ENCODE peak calls at places on chromosomes 6 and 20, in seven cellular contexts. Z is A549, M is H54, D is gastrocnemius medialis, S is heart left ventricle, O is prostate gland, B is stomach. R is an unnamed sample.

GRCh38 chr6:168354338-168354737 is 34.8 kb upstream of the DACT2 start:
- DNase-seq in Z (no peak), S (no peak), M (no peak), D (no peak), B (no peak), O (no peak), R (no peak)

GRCh38 chr20:1291191-1291741 is 25.2 kb downstream of the SNPH start:
- DNase-seq in D (peak), S (no peak), O (no peak), B (no peak), Z (no peak), M (no peak), R (no peak)

GRCh38 chr20:37734228-37734980 is 40.6 kb downstream of the CTNNBL1 start:
- DNase-seq in M (no peak), Z (no peak), O (no peak), D (no peak), B (no peak), S (no peak), R (no peak)

GRCh38 chr6:108760158-108761050 is 87.8 kb upstream of the ARMC2 start:
- DNase-seq in B (no peak), D (no peak), S (no peak), Z (no peak), M (no peak), O (no peak), R (no peak)

GRCh38 chr6:104566411-104566810 is 293.3 kb downstream of the HACE1 start:
- DNase-seq in O (no peak), B (no peak), M (no peak), S (no peak), D (no peak), Z (no peak), R (no peak)

GRCh38 chr20:18011482-18011881 is 42.7 kb downstream of the MGME1 start:
- DNase-seq in S (no peak), D (no peak), M (no peak), Z (no peak), O (no peak), B (no peak), R (no peak)

GRCh38 chr6:35737413-35738211 is 780 bp downstream of the ARMC12 start:
- DNase-seq in M (peak), B (no peak), O (peak), S (no peak), Z (peak), D (no peak), R (no peak)

GRCh38 chr20:62860924-62861691 is 514 bp downstream of the TCFL5 start:
- DNase-seq in D (no peak), O (no peak), S (no peak), M (peak), Z (peak), B (no peak), R (no peak)

GRCh38 chr20:9839626-9840025 is 750 bp upstream of the PAK5 start:
- DNase-seq in D (no peak), O (peak), S (no peak), Z (no peak), B (no peak), M (no peak), R (no peak)

GRCh38 chr6:93376026-93376540 is 43.3 kb downstream of the EPHA7 start:
- DNase-seq in Z (no peak), B (no peak), M (no peak), D (no peak), O (no peak), S (no peak), R (no peak)

GRCh38 chr20:23484081-23484480 is 6.8 kb upstream of the CST8 start:
- DNase-seq in O (no peak), B (no peak), S (no peak), D (no peak), M (no peak), Z (no peak), R (no peak)

GRCh38 chr20:37564388-37565133 is 36.9 kb upstream of the BLCAP start:
- DNase-seq in Z (peak), D (no peak), O (no peak), B (peak), S (peak), M (peak), R (peak)

GRCh38 chr6:26157150-26157837 is 70.1 kb downstream of the HFE start:
- DNase-seq in Z (no peak), O (no peak), M (no peak), B (peak), D (peak), S (peak), R (peak)

GRCh38 chr6:100175814-100176275 is 181.8 kb upstream of the MCHR2 start:
- DNase-seq in D (no peak), Z (peak), B (no peak), O (no peak), M (no peak), S (no peak), R (no peak)

GRCh38 chr6:4941782-4942672 is 61.8 kb downstream of the RPP40 start:
- DNase-seq in D (peak), S (no peak), Z (peak), B (no peak), O (no peak), M (peak), R (peak)

GRCh38 chr6:52746213-52746612 is 17.1 kb downstream of the GSTA2 start:
- DNase-seq in B (no peak), S (no peak), O (no peak), M (no peak), Z (no peak), D (no peak), R (no peak)

GRCh38 chr20:6101346-6101745 is 21.5 kb downstream of the FERMT1 start:
- DNase-seq in O (no peak), D (no peak), M (no peak), B (no peak), Z (no peak), S (no peak), R (no peak)

GRCh38 chr6:168163096-168163731 is 84.2 kb upstream of the FRMD1 start:
- DNase-seq in M (no peak), Z (no peak), B (peak), D (no peak), S (no peak), O (peak), R (peak)

GRCh38 chr6:136795996-136796395 is 3.7 kb upstream of the MAP3K5 start:
- DNase-seq in Z (no peak), S (no peak), B (no peak), O (no peak), D (no peak), M (no peak), R (no peak)

GRCh38 chr6:36135053-36135731 is 4.9 kb downstream of the MAPK13 start:
- DNase-seq in M (no peak), Z (no peak), D (no peak), S (no peak), B (no peak), O (no peak), R (no peak)

DNA sequence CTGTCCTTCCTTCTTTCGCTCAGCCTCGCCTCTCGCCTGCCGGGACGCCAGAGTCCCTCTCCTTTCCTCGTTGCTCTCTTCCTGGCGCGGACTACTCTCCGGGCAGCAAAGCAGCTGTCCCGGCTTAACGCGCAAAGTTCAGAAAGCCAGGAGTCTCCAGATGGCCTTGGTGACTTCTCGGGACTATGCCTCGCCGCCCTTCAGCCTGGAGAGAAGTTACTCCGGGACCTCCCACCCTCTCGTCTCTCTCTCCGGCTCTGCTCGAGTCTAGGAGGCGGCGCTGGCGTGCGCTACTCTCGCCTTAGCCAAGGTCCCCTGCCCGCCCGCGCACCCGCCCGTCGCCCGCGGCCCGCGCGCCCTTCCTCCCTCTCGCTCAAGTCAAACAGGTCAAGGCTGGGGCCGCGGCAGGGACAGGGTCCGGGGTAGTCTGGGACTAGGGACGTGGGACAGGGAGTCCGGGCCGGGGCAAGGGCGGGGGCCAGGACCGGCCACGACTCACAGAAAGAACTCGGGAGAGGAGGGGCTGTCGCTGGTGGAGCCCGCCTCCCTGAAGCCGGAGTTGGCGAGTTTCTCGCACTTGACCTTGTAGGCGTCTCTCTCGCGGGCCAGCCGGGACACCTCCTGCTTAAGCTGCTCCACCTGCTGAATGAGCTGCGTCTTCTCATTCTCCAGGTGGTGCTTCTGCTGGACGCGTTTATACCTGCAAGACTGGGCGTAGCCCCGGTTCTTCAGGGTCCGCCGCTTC is 1.5 kb downstream of the MAFB start:
- DNase-seq in Z (no peak), S (peak), B (peak), D (peak), O (peak), M (no peak), R (peak)
- TF ChIP-seq POLR2A in Z (no peak), S (no peak), B (no peak), D (peak), O (peak), M (no peak), R (peak)

GRCh38 chr6:135181333-135182119 is 418 bp downstream of the MYB start:
- DNase-seq in O (no peak), M (peak), D (no peak), Z (peak), B (no peak), S (peak), R (no peak)

GRCh38 chr6:135179920-135180457 is 1.1 kb upstream of the MYB start:
- DNase-seq in M (no peak), B (no peak), Z (no peak), O (no peak), S (no peak), D (no peak), R (no peak)

GRCh38 chr6:135182993-135183531 is 2.0 kb downstream of the MYB start:
- DNase-seq in O (peak), B (peak), Z (no peak), D (no peak), S (peak), M (no peak), R (peak)

GRCh38 chr6:135182120-135182992 is 1.2 kb downstream of the MYB start:
- DNase-seq in O (no peak), M (peak), D (no peak), S (peak), B (peak), Z (peak), R (peak)

DNA sequence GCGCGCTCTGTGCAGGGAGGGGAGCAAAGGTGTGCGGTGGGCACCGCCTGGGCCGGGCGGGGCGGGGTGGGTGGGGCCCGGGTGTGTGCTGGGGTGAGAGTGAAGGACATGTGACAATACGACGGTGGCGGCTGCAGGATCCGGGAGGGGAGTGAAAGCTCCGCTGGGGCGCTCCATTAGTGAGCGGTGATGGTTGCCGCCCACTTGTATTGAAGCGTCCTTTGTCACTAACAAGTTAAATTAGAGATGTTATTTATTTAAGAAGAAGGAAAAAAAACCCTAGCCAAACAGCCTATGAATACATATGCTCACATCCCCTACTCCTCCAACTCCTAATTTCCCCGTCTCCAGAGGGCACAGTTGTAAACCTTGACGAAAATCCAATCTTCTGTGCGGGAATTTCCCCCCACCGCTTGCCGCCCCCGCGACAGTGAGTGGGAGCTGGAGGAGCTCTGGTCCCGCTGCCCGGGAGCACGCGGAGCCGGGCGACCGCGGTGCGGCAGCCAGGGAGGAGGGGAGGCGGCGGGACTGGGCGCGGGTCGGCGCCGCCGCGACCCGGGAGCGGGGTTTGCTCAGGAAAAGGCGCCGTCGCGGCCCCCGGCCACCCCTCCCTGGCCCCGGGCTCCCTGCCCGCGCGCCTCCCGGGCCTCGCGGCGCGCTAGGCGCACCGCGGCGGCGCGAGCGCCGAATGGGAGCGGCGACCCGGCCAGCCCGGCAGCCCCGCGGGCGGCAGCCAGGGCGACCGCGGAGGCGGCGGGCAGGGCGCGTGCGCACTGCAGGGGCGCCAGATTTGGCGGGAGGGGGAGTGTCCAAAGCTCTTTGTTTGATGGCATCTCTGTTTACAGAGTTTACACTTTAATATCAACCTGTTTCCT is at the start of gene MYB:
- DNase-seq in B (peak), Z (peak), O (peak), M (peak), D (no peak), S (peak), R (peak)
- TF ChIP-seq POLR2A in B (no peak), Z (no peak), O (peak), M (peak), D (no peak), S (no peak), R (no peak)

GRCh38 chr6:151232899-151233298 is 6.9 kb upstream of the AKAP12 start:
- DNase-seq in B (no peak), Z (no peak), O (peak), S (no peak), D (no peak), M (no peak), R (no peak)

GRCh38 chr6:151228788-151229400 is 10.9 kb upstream of the AKAP12 start:
- DNase-seq in S (no peak), Z (no peak), O (no peak), B (no peak), M (no peak), D (no peak), R (no peak)

GRCh38 chr6:151225919-151226318 is 13.8 kb upstream of the AKAP12 start:
- DNase-seq in D (no peak), Z (no peak), B (no peak), M (no peak), S (no peak), O (no peak), R (no peak)

GRCh38 chr6:151230277-151230577 is 9.5 kb upstream of the AKAP12 start:
- DNase-seq in M (no peak), S (no peak), B (no peak), O (no peak), Z (no peak), D (no peak), R (no peak)

GRCh38 chr6:151229401-151230276 is 10.1 kb upstream of the AKAP12 start:
- DNase-seq in B (no peak), Z (no peak), M (no peak), D (no peak), S (no peak), O (no peak), R (no peak)
- TF ChIP-seq POLR2A in B (no peak), Z (no peak), M (no peak), D (no peak), S (no peak), O (no peak), R (no peak)

GRCh38 chr20:20603339-20603990 is 109.0 kb downstream of the RALGAPA2 start:
- DNase-seq in O (peak), Z (no peak), D (no peak), M (no peak), S (no peak), B (no peak), R (no peak)
- TF ChIP-seq POLR2A in O (no peak), Z (no peak), D (no peak), M (no peak), S (no peak), B (no peak), R (no peak)

DNA sequence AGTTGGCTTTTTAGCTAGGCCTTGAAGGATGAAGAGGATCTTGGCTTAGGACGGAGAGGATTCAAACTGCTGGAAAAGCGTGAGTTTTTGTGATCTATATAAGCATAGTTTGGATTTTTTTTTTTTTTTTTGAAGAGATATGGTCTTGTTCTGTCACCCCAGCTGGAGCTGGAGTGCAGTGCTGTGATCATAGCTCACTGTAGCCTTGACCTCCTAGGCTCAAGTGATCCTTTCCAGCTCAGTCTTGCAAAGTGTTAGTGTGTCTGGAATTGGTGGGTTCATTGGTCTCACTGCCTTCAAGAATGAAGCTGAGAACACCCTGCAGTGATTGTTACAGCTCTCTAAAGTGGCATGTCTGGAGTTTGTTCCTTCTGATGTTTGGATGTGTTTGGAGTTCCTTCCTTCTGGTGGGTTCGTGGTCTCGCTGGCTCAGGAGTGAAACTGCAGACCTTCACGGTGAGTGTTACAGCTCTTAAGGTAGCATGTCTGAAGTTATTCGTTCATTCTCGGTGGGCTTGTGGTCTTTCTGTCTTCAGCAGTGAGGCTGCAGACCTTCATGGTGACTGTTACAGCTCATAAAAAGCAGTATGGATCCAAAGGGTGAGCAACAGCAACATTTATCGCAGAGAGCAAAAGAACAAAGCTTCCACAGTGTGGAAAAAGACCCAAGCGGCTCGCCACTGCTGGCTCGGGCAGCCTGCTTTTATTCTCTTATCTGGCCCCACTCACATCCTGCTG is 37.5 kb upstream of the NUP153 start:
- DNase-seq in S (no peak), D (no peak), O (no peak), M (no peak), Z (no peak), B (no peak), R (no peak)
- TF ChIP-seq POLR2A in S (no peak), D (no peak), O (no peak), M (no peak), Z (no peak), B (no peak), R (no peak)

GRCh38 chr6:5995705-5996686 is 10.7 kb downstream of the NRN1 start:
- DNase-seq in S (peak), D (no peak), Z (peak), M (peak), B (no peak), O (no peak), R (peak)

GRCh38 chr6:5990776-5991175 is 15.9 kb downstream of the NRN1 start:
- DNase-seq in M (no peak), O (no peak), Z (no peak), D (no peak), B (no peak), S (no peak), R (no peak)

GRCh38 chr6:5994234-5994998 is 12.3 kb downstream of the NRN1 start:
- DNase-seq in D (no peak), B (no peak), O (no peak), Z (no peak), M (no peak), S (peak), R (no peak)

GRCh38 chr6:5994999-5995698 is 11.6 kb downstream of the NRN1 start:
- DNase-seq in O (no peak), M (no peak), D (no peak), S (no peak), Z (no peak), B (no peak), R (no peak)

GRCh38 chr6:5992551-5993225 is 14.0 kb downstream of the NRN1 start:
- DNase-seq in D (no peak), M (no peak), O (no peak), Z (no peak), B (no peak), S (no peak), R (no peak)
- TF ChIP-seq POLR2A in D (no peak), M (no peak), O (no peak), Z (no peak), B (no peak), S (no peak), R (no peak)

DNA sequence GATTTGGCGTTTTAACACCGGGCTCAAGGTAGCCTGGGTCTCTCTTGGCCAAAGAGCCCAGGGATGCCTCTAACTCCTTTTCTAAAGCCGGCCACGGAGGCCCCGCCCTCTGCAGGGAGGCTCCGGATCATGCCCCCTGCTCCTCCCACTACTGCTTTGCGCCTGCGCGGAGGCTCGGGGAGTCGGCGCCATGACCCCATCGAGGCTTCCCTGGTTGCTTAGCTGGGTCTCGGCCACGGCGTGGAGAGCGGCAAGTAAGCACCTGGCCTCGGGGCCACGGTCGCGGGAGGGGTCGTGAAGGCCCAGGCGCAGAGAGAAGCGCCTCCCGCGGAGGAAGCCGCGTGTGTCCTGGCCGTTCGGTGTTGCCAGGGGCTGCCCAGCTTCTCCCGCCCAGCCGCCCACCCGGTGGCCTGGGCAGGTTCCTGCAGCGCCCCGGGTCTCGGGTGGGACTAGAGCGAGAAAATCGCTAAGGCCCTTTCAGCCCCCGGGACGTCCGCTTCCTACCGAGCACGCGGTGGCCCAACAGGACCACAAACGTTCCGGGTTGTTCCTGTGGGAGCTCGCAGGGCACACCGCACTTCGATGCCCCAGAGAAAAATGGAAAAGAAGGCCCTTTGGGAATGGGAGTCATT is at the start of gene SDHAF4:
- DNase-seq in S (peak), B (peak), M (peak), D (peak), O (peak), Z (peak), R (peak)
- TF ChIP-seq POLR2A in S (no peak), B (no peak), M (peak), D (peak), O (peak), Z (peak), R (peak)

GRCh38 chr6:143695106-143696059 is 17.6 kb downstream of the PHACTR2 start:
- DNase-seq in Z (no peak), B (no peak), D (no peak), O (no peak), M (no peak), S (no peak), R (no peak)
- TF ChIP-seq POLR2A in Z (no peak), B (no peak), D (no peak), O (no peak), M (no peak), S (no peak), R (no peak)

R was measured in right lobe of liver.